ENCODE peak calls at places on chromosomes 2 and 18, in seven cellular contexts. X, V, D, C, O, F and N are unnamed samples.

GRCh38 chr18:79629606-79630005 is 50.0 kb upstream of the CTDP1 start:
- DNase-seq in X (no peak), V (no peak), D (no peak), C (no peak), O (no peak), F (no peak), N (no peak)

GRCh38 chr18:76986391-76986790 is 146.2 kb downstream of the MBP start:
- DNase-seq in X (no peak), V (no peak), D (no peak), C (no peak), O (no peak), F (no peak), N (no peak)

GRCh38 chr2:9699139-9699823 is 68.5 kb upstream of the YWHAQ start:
- DNase-seq in X (peak), V (no peak), D (peak), C (peak), O (no peak), F (no peak), N (no peak)

GRCh38 chr2:112138143-112139032 is at the start of gene FBLN7:
- DNase-seq in X (no peak), V (peak), D (no peak), C (no peak), O (no peak), F (no peak), N (no peak)

GRCh38 chr2:196988599-196988998 is 62.1 kb upstream of the PGAP1 start:
- DNase-seq in X (no peak), V (no peak), D (peak), C (no peak), O (no peak), F (no peak), N (no peak)

GRCh38 chr2:36461039-36461681 is 105.6 kb downstream of the CRIM1 start:
- DNase-seq in X (peak), V (peak), D (peak), C (peak), O (no peak), F (no peak), N (no peak)

GRCh38 chr2:210263841-210264240 is 38.6 kb upstream of the ACADL start:
- DNase-seq in X (no peak), V (no peak), D (no peak), C (no peak), O (no peak), F (no peak), N (no peak)

GRCh38 chr2:218016810-218017209 is 14.0 kb upstream of the TNS1 start:
- DNase-seq in X (no peak), V (no peak), D (no peak), C (no peak), O (peak), F (no peak), N (no peak)

GRCh38 chr2:67792796-67793195 is 270.0 kb downstream of the C1D start:
- DNase-seq in X (no peak), V (no peak), D (no peak), C (no peak), O (no peak), F (no peak), N (no peak)

GRCh38 chr18:2918761-2919550 is 72.2 kb downstream of the EMILIN2 start:
- DNase-seq in X (no peak), V (no peak), D (no peak), C (no peak), O (no peak), F (no peak), N (no peak)

GRCh38 chr2:53559302-53559967 is 208.2 kb upstream of the CHAC2 start:
- DNase-seq in X (no peak), V (no peak), D (no peak), C (peak), O (no peak), F (no peak), N (no peak)

GRCh38 chr2:237978058-237978712 is 11.4 kb downstream of the UBE2F start:
- DNase-seq in X (peak), V (no peak), D (peak), C (no peak), O (peak), F (no peak), N (peak)

GRCh38 chr2:17591846-17592245 is 51.4 kb downstream of the VSNL1 start:
- DNase-seq in X (no peak), V (no peak), D (no peak), C (no peak), O (no peak), F (no peak), N (no peak)

GRCh38 chr2:158464426-158465281 is 7.9 kb downstream of the PKP4 start:
- DNase-seq in X (peak), V (peak), D (no peak), C (peak), O (no peak), F (no peak), N (no peak)

GRCh38 chr18:57881818-57882413 is 78.8 kb upstream of the ATP8B1 start:
- DNase-seq in X (peak), V (peak), D (peak), C (peak), O (peak), F (peak), N (peak)

GRCh38 chr2:179106342-179107178 is 56.6 kb upstream of the CCDC141 start:
- DNase-seq in X (peak), V (no peak), D (peak), C (peak), O (no peak), F (no peak), N (no peak)

GRCh38 chr18:55513199-55513598 is 74.8 kb downstream of the TCF4 start:
- DNase-seq in X (peak), V (no peak), D (no peak), C (no peak), O (no peak), F (no peak), N (no peak)

GRCh38 chr2:156486614-156487013 is 50.4 kb downstream of the GPD2 start:
- DNase-seq in X (no peak), V (no peak), D (no peak), C (no peak), O (no peak), F (no peak), N (no peak)

GRCh38 chr2:164514491-164514890 is 106.8 kb downstream of the GRB14 start:
- DNase-seq in X (peak), V (no peak), D (no peak), C (peak), O (no peak), F (no peak), N (no peak)

GRCh38 chr18:79547413-79548076 is 132.1 kb upstream of the CTDP1 start:
- DNase-seq in X (no peak), V (no peak), D (no peak), C (no peak), O (no peak), F (no peak), N (no peak)

GRCh38 chr2:6881516-6881915 is 3.9 kb downstream of the RSAD2 start:
- DNase-seq in X (no peak), V (no peak), D (no peak), C (no peak), O (no peak), F (no peak), N (no peak)
- H3K4me3 ChIP-seq in X (no peak), V (no peak), D (no peak), C (no peak), O (no peak), F (no peak), N (no peak)

GRCh38 chr2:20676353-20677215 is 9.6 kb downstream of the GDF7 start:
- DNase-seq in X (no peak), V (no peak), D (no peak), C (peak), O (no peak), F (peak), N (no peak)

GRCh38 chr2:20673686-20674308 is 6.9 kb downstream of the GDF7 start:
- DNase-seq in X (no peak), V (no peak), D (no peak), C (no peak), O (no peak), F (no peak), N (no peak)

GRCh38 chr2:20675701-20676352 is 8.9 kb downstream of the GDF7 start:
- DNase-seq in X (no peak), V (no peak), D (no peak), C (peak), O (no peak), F (peak), N (no peak)

GRCh38 chr2:20674309-20674965 is 7.5 kb downstream of the GDF7 start:
- DNase-seq in X (no peak), V (no peak), D (no peak), C (no peak), O (no peak), F (no peak), N (no peak)

DNA sequence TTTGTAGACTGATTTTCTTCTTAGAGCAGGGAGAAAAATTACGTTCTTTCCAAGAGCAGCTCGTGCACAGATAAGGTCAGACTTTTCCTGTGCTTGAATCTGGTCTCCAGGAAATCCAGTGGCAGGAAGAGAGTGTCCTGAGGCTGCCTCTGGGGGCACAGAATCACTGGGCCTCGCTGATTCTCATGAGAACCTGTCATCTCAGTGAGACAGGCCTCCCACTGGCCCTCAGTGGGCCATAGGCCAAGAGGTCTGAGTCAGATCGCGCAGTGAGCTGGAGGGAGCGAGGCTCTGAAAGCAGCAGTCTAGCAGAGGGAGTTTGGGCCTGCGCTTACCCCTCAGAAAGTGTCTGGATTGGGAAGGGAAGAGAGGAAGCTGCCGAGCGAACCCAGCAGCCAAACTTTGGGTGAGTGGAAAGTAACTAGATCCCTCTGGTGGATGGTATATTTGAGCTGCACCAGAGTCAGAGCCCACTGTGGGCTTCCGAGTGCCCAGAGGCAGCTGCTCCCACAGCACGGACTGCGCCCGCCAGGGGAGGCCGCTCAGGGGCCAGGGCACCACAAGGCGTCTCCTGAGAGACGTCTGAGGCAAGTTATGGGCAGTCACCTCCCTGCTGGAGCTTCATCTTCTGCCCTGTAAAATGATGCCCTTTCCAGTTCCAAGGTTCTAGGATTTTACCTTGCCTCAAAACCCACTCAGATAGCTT is 8.2 kb downstream of the GDF7 start:
- DNase-seq in X (peak), V (no peak), D (peak), C (no peak), O (no peak), F (no peak), N (no peak)
- H3K4me3 ChIP-seq in X (no peak), V (no peak), D (no peak), C (no peak), O (peak), F (no peak), N (no peak)

DNA sequence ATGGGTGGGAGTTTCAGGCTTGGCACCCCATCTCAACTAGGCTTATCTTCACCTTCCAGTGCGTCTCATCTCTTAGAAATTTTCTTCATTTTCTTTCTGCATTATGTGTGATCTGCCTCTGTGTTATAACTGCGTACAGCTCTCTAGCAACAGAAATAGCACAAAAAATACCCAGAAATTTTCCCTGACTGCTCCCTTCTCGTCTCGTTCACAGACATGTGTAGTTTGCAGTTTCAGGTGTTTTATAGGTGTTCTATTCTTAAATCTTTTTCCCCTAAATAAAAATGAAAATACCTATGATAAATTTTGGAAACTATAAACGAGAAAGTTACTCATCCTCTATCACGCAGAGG is 48.2 kb downstream of the TET3 start:
- DNase-seq in X (no peak), V (no peak), D (no peak), C (no peak), O (no peak), F (no peak), N (no peak)
- H3K4me3 ChIP-seq in X (no peak), V (peak), D (peak), C (no peak), O (no peak), F (no peak), N (peak)

GRCh38 chr2:239402666-239403065 is 1.8 kb upstream of the HDAC4 start:
- DNase-seq in X (no peak), V (no peak), D (no peak), C (no peak), O (no peak), F (no peak), N (no peak)
- H3K4me3 ChIP-seq in X (no peak), V (no peak), D (no peak), C (peak), O (peak), F (no peak), N (peak)

GRCh38 chr2:225170162-225170561 is 127.9 kb upstream of the DOCK10 start:
- DNase-seq in X (no peak), V (no peak), D (no peak), C (no peak), O (no peak), F (no peak), N (no peak)

GRCh38 chr2:225177098-225177497 is 134.8 kb upstream of the DOCK10 start:
- DNase-seq in X (peak), V (no peak), D (peak), C (peak), O (no peak), F (no peak), N (no peak)

GRCh38 chr2:225173909-225174308 is 131.6 kb upstream of the DOCK10 start:
- DNase-seq in X (peak), V (no peak), D (no peak), C (no peak), O (no peak), F (no peak), N (no peak)

GRCh38 chr2:225171350-225171749 is 129.1 kb upstream of the DOCK10 start:
- DNase-seq in X (no peak), V (no peak), D (no peak), C (peak), O (no peak), F (no peak), N (no peak)
- H3K4me3 ChIP-seq in X (no peak), V (no peak), D (no peak), C (no peak), O (no peak), F (no peak), N (no peak)

GRCh38 chr2:239267411-239267941 is 133.3 kb downstream of the HDAC4 start:
- DNase-seq in X (peak), V (peak), D (peak), C (no peak), O (no peak), F (peak), N (peak)
- H3K4me3 ChIP-seq in X (no peak), V (peak), D (no peak), C (no peak), O (peak), F (no peak), N (peak)

DNA sequence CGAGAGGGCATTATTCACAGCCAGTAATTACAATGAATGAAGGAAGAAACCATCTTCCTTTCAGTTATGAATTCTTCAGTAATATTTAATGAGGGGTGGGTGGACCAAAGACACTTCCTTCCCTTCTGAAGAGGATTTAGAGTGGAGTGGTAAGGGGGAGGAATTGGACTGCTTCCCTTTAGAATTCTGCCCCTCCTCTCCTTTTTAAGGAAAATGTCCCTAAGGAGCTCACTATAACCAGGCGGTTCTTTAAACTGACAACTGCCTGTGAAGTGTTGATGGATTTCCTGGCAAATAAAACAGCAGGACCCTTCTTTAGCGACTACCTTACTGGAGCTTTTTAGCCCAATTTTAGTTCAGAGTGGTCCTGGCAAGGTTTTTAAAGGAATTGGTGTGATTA is 86.4 kb downstream of the LIMS1 start:
- DNase-seq in X (no peak), V (no peak), D (no peak), C (no peak), O (no peak), F (no peak), N (no peak)
- H3K4me3 ChIP-seq in X (no peak), V (peak), D (no peak), C (no peak), O (peak), F (no peak), N (peak)

DNA sequence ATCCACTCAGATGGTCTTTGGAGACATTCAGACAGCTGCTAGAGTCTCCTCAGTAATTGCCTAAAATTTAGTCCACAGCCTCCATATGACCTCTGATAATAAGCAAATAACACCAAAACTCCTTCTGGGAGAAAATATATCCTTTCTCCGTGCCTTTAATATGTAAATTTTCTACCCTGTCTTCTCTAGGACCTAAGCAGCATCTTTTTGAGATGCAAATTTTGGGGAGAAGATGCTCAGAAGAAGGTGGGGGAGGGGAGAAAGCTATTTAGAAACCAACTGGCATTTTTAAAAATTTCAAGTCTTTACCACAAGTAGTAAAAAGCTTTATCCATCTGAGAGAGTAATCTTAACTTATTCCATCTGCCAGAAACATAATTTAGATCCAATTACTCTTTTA is 120.4 kb upstream of the MSH6 start:
- DNase-seq in X (no peak), V (no peak), D (no peak), C (no peak), O (no peak), F (no peak), N (no peak)
- H3K4me3 ChIP-seq in X (no peak), V (no peak), D (no peak), C (no peak), O (no peak), F (no peak), N (no peak)